ENCODE peak calls at places on chromosomes 12 and 14, in seven cellular contexts. R is suprapubic skin, V is heart left ventricle, E is body of pancreas, N is fibroblast of villous mesenchyme, J is esophagus squamous epithelium, W is pancreas. H is an unnamed sample.

GRCh38 chr12:24297516-24297915 is 348.0 kb upstream of the SOX5 start:
- DNase-seq in R (no peak), V (no peak), E (no peak), N (peak), J (no peak), W (no peak), H (no peak)

GRCh38 chr12:108273217-108273616 is 65.9 kb downstream of the CMKLR1 start:
- DNase-seq in R (no peak), V (no peak), E (no peak), N (no peak), J (no peak), W (no peak), H (no peak)

GRCh38 chr12:90235642-90236041 is 527.0 kb upstream of the ATP2B1 start:
- DNase-seq in R (no peak), V (no peak), E (no peak), N (no peak), J (no peak), W (no peak), H (no peak)

GRCh38 chr12:2673966-2674810 is 120.6 kb upstream of the FKBP4 start:
- DNase-seq in R (peak), V (no peak), E (no peak), N (no peak), J (no peak), W (no peak), H (no peak)

GRCh38 chr14:99596071-99596627 is 7.9 kb downstream of the CCDC85C start:
- DNase-seq in R (no peak), V (no peak), E (peak), N (no peak), J (no peak), W (no peak), H (no peak)

GRCh38 chr14:88630565-88630964 is 67.7 kb downstream of the ZC3H14 start:
- DNase-seq in R (no peak), V (no peak), E (no peak), N (peak), J (no peak), W (no peak), H (no peak)

GRCh38 chr14:94355191-94355794 is 32.2 kb upstream of the SERPINA6 start:
- DNase-seq in R (peak), V (no peak), E (peak), N (peak), J (no peak), W (no peak), H (peak)

GRCh38 chr12:102957339-102958050 is at the start of gene ASCL1:
- DNase-seq in R (no peak), V (no peak), E (no peak), N (peak), J (no peak), W (no peak), H (no peak)

GRCh38 chr12:101086490-101086889 is 123.5 kb downstream of the SLC5A8 start:
- DNase-seq in R (no peak), V (peak), E (no peak), N (peak), J (no peak), W (no peak), H (no peak)

GRCh38 chr14:91573894-91574837 is 64.1 kb upstream of the PPP4R3A start:
- DNase-seq in R (no peak), V (no peak), E (peak), N (peak), J (no peak), W (peak), H (peak)
- H3K4me3 ChIP-seq in R (peak), V (peak), E (no peak), N (peak), J (peak), W (no peak), H (peak)

GRCh38 chr12:42789808-42790760 is 200.5 kb upstream of the PRICKLE1 start:
- DNase-seq in R (no peak), V (no peak), E (no peak), N (peak), J (no peak), W (no peak), H (no peak)
- TF ChIP-seq CTCF in R (no peak), V (no peak), E (no peak), N (no peak), J (no peak), W (no peak), H (no peak)

GRCh38 chr14:56886471-56887062 is 76.3 kb upstream of the OTX2 start:
- DNase-seq in R (no peak), V (no peak), E (no peak), N (no peak), J (no peak), W (no peak), H (no peak)
- H3K4me3 ChIP-seq in R (no peak), V (no peak), E (no peak), N (no peak), J (no peak), W (no peak), H (no peak)

DNA sequence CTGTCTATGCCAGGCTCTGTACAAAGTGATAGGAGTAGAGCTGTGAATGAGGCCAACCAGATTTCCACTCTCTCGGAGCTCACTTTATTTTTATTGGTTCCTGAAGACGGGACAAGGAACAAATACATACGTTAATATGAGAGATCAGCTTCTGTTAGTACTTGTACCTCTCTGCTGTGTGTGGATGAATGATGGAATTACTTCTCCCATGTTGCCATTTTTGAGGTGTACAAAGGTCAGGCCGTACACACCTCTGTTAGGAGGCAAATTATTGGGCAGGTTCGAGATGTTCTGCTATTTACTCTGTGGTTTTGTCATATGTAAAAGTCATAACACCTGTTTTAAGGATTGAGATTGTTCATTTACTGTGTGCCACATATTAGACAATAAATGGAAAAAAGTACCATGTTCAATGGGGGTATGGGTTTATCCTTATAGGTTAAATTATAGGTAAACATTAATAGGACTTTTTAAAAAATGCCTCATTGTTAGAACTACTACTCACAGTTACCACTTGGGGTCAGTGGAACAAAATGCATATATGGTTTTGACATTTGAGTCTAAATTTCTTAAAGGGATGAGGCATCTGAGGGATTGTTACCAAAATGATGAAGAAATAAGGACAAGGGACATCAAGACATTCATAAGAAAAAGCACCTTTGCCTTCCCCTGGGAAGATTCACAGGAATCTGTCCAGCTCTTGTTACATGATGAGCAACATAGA is 26.9 kb downstream of the WBP11 start:
- DNase-seq in R (no peak), V (no peak), E (no peak), N (no peak), J (no peak), W (no peak), H (no peak)
- TF ChIP-seq CTCF in R (no peak), V (no peak), E (no peak), N (peak), J (peak), W (no peak), H (no peak)

GRCh38 chr14:20680363-20680762 is 4.0 kb upstream of the RNASE4 start:
- DNase-seq in R (no peak), V (no peak), E (no peak), N (no peak), J (no peak), W (no peak), H (no peak)
- H3K4me3 ChIP-seq in R (no peak), V (no peak), E (no peak), N (no peak), J (peak), W (no peak), H (peak)

DNA sequence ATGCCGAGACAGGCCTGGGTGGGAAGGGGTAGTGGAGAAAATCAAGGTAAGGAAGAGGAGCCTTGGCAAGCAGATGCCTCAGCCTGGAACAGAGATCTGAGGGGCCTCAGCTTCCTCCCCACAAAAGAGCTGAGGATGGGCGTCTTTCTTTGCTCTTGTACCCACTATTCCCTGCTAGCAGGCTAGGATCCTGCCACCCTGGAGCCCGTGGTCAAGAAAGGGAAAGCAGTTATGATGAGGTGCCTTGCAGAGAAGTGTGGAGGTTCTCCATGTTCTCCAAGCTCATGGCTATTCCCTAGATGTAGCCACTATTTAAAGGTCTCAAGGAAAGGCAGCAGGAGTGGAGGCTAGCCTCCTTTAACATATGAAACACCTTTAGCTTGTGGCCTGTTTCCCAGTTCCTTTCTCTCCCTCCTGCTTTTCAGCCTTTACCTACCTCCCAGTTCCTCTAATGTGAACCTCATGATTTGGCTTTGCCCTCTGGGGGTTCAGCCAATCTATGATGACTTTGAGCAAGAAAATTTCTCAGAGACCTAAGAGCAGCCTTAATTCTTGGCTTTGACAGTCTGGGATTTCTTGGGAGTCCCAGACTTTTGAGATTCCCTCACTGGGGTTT is 1.1 kb downstream of the IKZF4 start:
- DNase-seq in R (no peak), V (no peak), E (no peak), N (no peak), J (no peak), W (no peak), H (no peak)
- TF ChIP-seq CTCF in R (no peak), V (no peak), E (no peak), N (no peak), J (no peak), W (no peak), H (no peak)

DNA sequence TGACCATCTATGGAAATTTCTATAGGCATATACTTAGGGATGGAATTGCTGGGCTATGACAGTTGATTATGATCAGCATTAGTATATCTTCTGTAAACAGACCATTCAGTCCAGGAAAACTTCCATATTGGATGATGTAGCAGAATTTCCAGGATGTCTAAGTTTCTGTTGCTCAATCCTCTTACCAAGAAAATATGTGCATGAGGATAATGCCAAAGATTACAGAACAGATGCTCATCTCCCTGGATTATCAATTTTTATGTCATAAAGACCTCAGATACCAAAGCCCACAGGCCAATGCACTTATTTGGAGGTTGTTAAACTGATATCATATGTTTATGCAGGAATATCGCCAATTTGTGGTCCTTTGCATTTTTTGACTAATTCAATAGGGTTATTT is 354.4 kb upstream of the FLRT2 start:
- DNase-seq in R (no peak), V (no peak), E (no peak), N (peak), J (no peak), W (no peak), H (no peak)
- H3K4me3 ChIP-seq in R (no peak), V (no peak), E (no peak), N (no peak), J (no peak), W (no peak), H (no peak)

DNA sequence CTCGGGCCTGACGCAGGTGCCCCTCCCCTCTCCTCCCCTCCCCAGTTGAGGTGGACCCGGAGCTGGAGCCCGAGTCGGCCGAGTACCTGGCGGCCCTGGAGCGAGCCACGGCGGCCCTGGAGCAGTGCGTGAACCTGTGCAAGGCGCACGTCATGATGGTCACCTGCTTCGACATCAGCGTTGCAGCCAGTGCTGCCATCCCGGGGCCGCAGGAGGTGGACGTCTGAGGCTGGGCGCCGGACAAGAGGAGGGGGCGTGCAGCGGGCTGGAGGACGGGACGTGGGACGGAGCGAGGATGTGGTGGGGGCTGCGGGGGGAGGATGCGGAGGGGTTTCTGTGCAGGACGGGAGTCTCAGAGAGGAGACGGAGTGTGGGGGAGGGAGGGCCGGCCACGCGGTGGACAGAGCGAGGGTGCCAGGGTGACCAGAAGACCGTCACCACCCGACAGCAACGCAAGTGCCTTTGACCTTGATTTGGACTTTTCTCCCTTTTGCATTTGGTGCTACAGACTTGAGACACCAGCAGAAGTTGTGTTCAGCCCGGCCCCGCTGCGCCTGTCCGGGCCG is 41.3 kb downstream of the KIF26A start:
- DNase-seq in R (no peak), V (no peak), E (no peak), N (no peak), J (no peak), W (no peak), H (no peak)
- TF ChIP-seq CTCF in R (no peak), V (no peak), E (no peak), N (no peak), J (no peak), W (no peak), H (no peak)

GRCh38 chr12:11609045-11609444 is 40.4 kb upstream of the ETV6 start:
- DNase-seq in R (no peak), V (no peak), E (no peak), N (no peak), J (no peak), W (no peak), H (no peak)
- H3K4me3 ChIP-seq in R (no peak), V (no peak), E (no peak), N (no peak), J (no peak), W (no peak), H (no peak)

DNA sequence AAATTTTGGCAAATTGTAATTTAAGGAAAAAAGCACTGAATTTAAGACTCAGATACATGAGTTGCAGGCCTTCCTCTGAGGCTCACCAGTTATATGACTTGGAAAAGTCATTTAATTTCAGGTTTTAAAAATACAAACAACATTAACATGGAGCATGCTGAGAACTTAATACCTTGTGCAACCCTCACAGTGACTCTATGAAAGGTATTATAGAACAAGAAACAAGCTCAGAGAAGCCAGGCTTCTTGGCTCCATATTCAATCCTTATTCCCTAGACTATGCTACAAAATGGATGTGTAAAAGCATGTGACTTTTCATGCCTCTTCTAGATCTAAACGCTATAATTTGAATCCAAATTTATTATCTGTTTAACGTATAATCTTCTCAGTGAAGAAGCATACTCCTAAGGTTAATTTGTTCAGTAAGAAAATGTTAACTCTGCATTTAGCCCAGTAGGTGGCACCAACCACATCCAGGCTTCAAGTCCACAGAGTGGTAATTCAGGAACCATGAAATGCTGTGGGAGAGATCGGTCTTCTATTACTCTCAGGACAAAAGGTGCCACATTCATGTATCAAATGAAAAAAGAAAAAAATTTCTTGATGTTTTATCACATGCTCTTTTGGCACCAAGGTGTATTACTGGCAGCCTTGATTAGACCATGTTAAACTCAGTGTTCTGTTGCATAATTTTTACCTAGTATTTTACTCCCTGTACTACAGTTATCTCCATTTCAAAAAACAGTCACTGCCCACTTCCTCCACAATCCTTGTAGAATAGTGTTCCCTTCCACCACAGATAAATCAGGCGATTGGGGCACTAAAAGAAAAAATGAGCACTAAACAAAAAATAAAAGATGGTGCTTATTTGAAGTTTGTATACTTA is 9.3 kb downstream of the CCDC196 start:
- DNase-seq in R (no peak), V (no peak), E (peak), N (peak), J (no peak), W (no peak), H (peak)
- TF ChIP-seq CTCF in R (peak), V (peak), E (peak), N (peak), J (peak), W (peak), H (peak)

H was measured in ascending aorta.